ENCODE peak calls at places on chromosomes 2 and 18, in four cellular contexts. One of them, this sample, is unnamed.

GRCh38 chr2:122516775-122517174 is 761.3 kb downstream of the TSN start:
- DNase-seq in K562: no peak
- DNase-seq in HepG2: no peak
- DNase-seq in GM12878: no peak
- DNase-seq in this sample: no peak

GRCh38 chr2:47078541-47079482 is 76.3 kb downstream of the STPG4 start:
- DNase-seq in K562: peak; percentile 69
- DNase-seq in HepG2: peak; percentile 99
- DNase-seq in GM12878: no peak
- DNase-seq in this sample: no peak

GRCh38 chr2:64453710-64454315 is at the start of gene LGALSL:
- DNase-seq in K562: peak; percentile 80
- DNase-seq in HepG2: peak; percentile 66
- DNase-seq in GM12878: no peak
- DNase-seq in this sample: peak; percentile 75

GRCh38 chr2:81196933-81197628 is 892.5 kb upstream of the LRRTM1 start:
- DNase-seq in K562: no peak
- DNase-seq in HepG2: no peak
- DNase-seq in GM12878: no peak
- DNase-seq in this sample: no peak

GRCh38 chr2:75424936-75425619 is 135.7 kb downstream of the EVA1A start:
- DNase-seq in K562: no peak
- DNase-seq in HepG2: peak; percentile 15
- DNase-seq in GM12878: no peak
- DNase-seq in this sample: no peak

GRCh38 chr2:149617476-149617875 is 29.9 kb upstream of the MMADHC start:
- DNase-seq in K562: no peak
- DNase-seq in HepG2: no peak
- DNase-seq in GM12878: no peak
- DNase-seq in this sample: no peak

GRCh38 chr2:180202591-180202990 is 195.5 kb upstream of the CWC22 start:
- DNase-seq in K562: no peak
- DNase-seq in HepG2: no peak
- DNase-seq in GM12878: no peak
- DNase-seq in this sample: no peak

GRCh38 chr2:75751824-75752468 is 41.2 kb upstream of the GCFC2 start:
- DNase-seq in K562: no peak
- DNase-seq in HepG2: no peak
- DNase-seq in GM12878: no peak
- DNase-seq in this sample: no peak

GRCh38 chr18:24397131-24397693 is 412 bp downstream of the OSBPL1A start:
- DNase-seq in K562: peak; percentile 18
- DNase-seq in HepG2: no peak
- DNase-seq in GM12878: no peak
- DNase-seq in this sample: peak; percentile 52

GRCh38 chr2:173934895-173935294 is 30.3 kb downstream of the SP3 start:
- DNase-seq in K562: no peak
- DNase-seq in HepG2: no peak
- DNase-seq in GM12878: no peak
- DNase-seq in this sample: no peak

GRCh38 chr18:37327063-37327577 is 238.5 kb downstream of the CELF4 start:
- DNase-seq in K562: no peak
- DNase-seq in HepG2: no peak
- DNase-seq in GM12878: no peak
- DNase-seq in this sample: no peak

GRCh38 chr2:40155728-40156127 is 296.2 kb downstream of the SLC8A1 start:
- DNase-seq in K562: no peak
- DNase-seq in HepG2: no peak
- DNase-seq in GM12878: no peak
- DNase-seq in this sample: no peak

GRCh38 chr18:77207540-77207939 is 42.1 kb upstream of the GALR1 start:
- DNase-seq in K562: no peak
- DNase-seq in HepG2: peak; percentile 42
- DNase-seq in GM12878: no peak
- DNase-seq in this sample: peak; percentile 44

GRCh38 chr18:63613420-63613819 is 26.3 kb downstream of the SERPINB13 start:
- DNase-seq in K562: no peak
- DNase-seq in HepG2: no peak
- DNase-seq in GM12878: no peak
- DNase-seq in this sample: no peak

DNA sequence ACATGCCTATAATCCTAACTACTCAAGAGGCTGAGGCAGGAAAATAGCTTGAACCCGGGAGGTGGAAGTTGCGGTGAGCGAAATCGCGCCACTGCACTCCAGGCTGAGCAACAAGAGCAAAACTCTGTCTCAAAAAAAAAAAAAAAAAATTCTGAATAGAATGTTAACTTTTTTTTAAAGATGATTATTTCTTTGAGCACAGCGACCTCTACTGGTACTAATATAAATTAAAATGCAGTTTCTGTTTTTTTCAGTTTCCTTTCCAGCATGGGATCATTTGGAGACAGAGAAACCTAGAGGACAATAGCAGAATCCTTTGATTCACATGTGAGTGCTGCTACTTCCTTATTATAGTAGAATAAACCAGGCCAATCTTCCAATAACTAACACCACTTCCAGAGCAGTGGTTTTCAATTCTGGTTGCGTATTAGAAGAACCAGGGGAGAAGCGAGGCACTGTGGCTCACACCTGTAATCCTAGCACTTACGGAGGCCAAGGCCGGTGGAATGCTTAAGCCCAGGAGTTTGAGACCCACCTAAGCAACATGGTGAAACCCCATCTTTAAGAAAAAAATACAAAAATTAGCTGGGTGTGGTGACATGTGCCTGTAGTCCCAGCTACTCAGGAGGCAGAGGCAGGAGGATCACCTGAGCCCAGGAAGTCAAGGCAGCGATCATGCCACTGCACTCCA is 10.2 kb downstream of the SRSF7 start:
- DNase-seq in K562: peak; percentile 23
- DNase-seq in HepG2: peak; percentile 60
- DNase-seq in GM12878: no peak
- DNase-seq in this sample: peak; percentile 26
- TF ChIP-seq SP1 in K562: no peak
- TF ChIP-seq SP1 in HepG2: no peak
- TF ChIP-seq SP1 in GM12878: no peak
- TF ChIP-seq SP1 in this sample: no peak

GRCh38 chr18:55699233-55699765 is 111.3 kb upstream of the TCF4 start:
- DNase-seq in K562: no peak
- DNase-seq in HepG2: no peak
- DNase-seq in GM12878: no peak
- DNase-seq in this sample: no peak

GRCh38 chr18:55695091-55695490 is 107.1 kb upstream of the TCF4 start:
- DNase-seq in K562: no peak
- DNase-seq in HepG2: no peak
- DNase-seq in GM12878: no peak
- DNase-seq in this sample: no peak

GRCh38 chr18:55694291-55694690 is 106.3 kb upstream of the TCF4 start:
- DNase-seq in K562: no peak
- DNase-seq in HepG2: no peak
- DNase-seq in GM12878: no peak
- DNase-seq in this sample: no peak
- TF ChIP-seq TARDBP in K562: no peak
- TF ChIP-seq TARDBP in HepG2: no peak
- TF ChIP-seq TARDBP in GM12878: no peak
- TF ChIP-seq TARDBP in this sample: no peak

GRCh38 chr2:15066138-15066537 is 433.6 kb downstream of the LRATD1 start:
- DNase-seq in K562: no peak
- DNase-seq in HepG2: no peak
- DNase-seq in GM12878: no peak
- DNase-seq in this sample: no peak
- TF ChIP-seq SP1 in K562: no peak
- TF ChIP-seq SP1 in HepG2: no peak
- TF ChIP-seq SP1 in GM12878: no peak
- TF ChIP-seq SP1 in this sample: no peak

DNA sequence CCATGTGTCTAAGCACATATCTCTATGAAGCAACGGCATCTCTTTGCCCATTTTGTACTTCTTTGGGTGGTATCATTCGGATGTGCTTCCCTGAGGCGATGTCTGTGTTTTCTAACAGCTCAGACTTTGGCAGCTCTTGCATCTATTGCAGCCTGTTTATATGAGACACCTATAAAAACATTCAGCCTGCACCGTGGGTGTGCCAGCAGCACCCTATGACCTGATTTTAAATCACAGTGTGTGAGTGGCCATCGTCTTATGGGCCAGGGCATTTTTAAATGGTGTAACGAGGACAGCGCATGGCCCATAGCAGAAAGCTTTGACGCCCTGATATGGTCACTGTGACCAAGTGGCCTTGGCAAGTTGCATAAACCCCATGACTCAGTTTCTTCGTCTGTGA is 12.9 kb downstream of the NPAS2 start:
- DNase-seq in K562: no peak
- DNase-seq in HepG2: no peak
- DNase-seq in GM12878: no peak
- DNase-seq in this sample: no peak
- TF ChIP-seq TARDBP in K562: no peak
- TF ChIP-seq TARDBP in HepG2: no peak
- TF ChIP-seq TARDBP in GM12878: no peak
- TF ChIP-seq TARDBP in this sample: no peak

GRCh38 chr18:50506362-50506761 is 53.5 kb upstream of the MAPK4 start:
- DNase-seq in K562: no peak
- DNase-seq in HepG2: no peak
- DNase-seq in GM12878: no peak
- DNase-seq in this sample: no peak
- TF ChIP-seq SP1 in K562: no peak
- TF ChIP-seq SP1 in HepG2: no peak
- TF ChIP-seq SP1 in GM12878: no peak
- TF ChIP-seq SP1 in this sample: no peak

GRCh38 chr2:167005096-167005495 is 116.8 kb downstream of the XIRP2 start:
- DNase-seq in K562: no peak
- DNase-seq in HepG2: no peak
- DNase-seq in GM12878: no peak
- DNase-seq in this sample: no peak
- TF ChIP-seq TARDBP in K562: no peak
- TF ChIP-seq TARDBP in HepG2: no peak
- TF ChIP-seq TARDBP in GM12878: no peak
- TF ChIP-seq TARDBP in this sample: no peak

DNA sequence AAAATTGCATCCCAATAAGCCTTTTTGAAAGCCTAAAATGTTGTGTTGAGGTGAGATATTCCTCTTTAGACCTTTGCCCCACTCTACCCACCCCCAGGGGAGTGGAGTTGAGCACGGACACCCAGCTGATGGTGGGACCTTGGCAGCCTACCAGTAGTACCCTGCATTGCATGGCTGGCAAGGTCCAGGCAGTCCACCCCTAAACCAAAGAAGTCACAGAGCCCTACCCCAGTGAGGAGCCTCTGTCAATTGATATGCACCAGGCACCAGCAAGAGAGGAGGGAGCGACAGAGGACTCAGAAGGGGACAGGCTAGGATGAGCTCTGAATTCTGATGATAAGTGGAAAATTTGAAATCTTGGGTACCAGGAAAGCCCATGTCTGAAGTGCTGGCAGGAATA is 38.6 kb downstream of the MARCO start:
- DNase-seq in K562: no peak
- DNase-seq in HepG2: no peak
- DNase-seq in GM12878: no peak
- DNase-seq in this sample: no peak
- TF ChIP-seq SP1 in K562: no peak
- TF ChIP-seq SP1 in HepG2: no peak
- TF ChIP-seq SP1 in GM12878: no peak
- TF ChIP-seq SP1 in this sample: no peak

DNA sequence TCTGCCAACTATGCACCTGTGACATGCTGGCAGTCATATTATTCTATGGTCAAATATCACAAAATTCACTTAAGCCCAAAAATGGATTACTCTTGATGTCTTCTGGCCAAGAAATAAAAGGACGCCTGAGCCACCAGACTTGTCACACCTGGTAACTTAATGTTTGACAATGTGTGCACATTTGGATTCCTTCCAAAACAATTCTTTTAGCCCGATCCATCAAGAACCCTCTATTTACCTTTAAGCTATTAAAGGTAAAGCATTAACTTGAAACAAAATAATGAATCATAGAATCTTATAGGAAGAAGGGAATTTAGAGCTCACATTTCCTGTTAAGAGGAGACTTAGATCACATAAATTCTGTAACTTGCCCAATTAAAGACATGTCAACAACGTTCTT is 46.5 kb upstream of the NFU1 start:
- DNase-seq in K562: no peak
- DNase-seq in HepG2: peak; percentile 75
- DNase-seq in GM12878: no peak
- DNase-seq in this sample: no peak
- TF ChIP-seq TARDBP in K562: no peak
- TF ChIP-seq TARDBP in HepG2: no peak
- TF ChIP-seq TARDBP in GM12878: no peak
- TF ChIP-seq TARDBP in this sample: no peak